ENCODE peak calls at places on chromosomes 16 and 17, in five cellular contexts. U is AG04450, Y is mammary epithelial cell, D is uterus, B is thoracic aorta. L is an unnamed sample.

GRCh38 chr16:85613609-85614337 is 651 bp downstream of the GSE1 start:
- DNase-seq in U (no peak), Y (no peak), D (peak; percentile 58), B (no peak), L (no peak)

GRCh38 chr16:8959921-8960787 is 3.6 kb downstream of the USP7 start:
- DNase-seq in U (no peak), Y (no peak), D (no peak), B (no peak), L (no peak)

GRCh38 chr16:22855231-22855630 is 41.3 kb downstream of the HS3ST2 start:
- DNase-seq in U (no peak), Y (no peak), D (no peak), B (no peak), L (no peak)

GRCh38 chr17:59038734-59039133 is 67.9 kb downstream of the TRIM37 start:
- DNase-seq in U (peak; percentile 34), Y (no peak), D (no peak), B (no peak), L (no peak)

GRCh38 chr16:56202036-56202435 is 10.7 kb downstream of the GNAO1 start:
- DNase-seq in U (no peak), Y (peak; percentile 21), D (no peak), B (no peak), L (peak; percentile 48)

GRCh38 chr17:7650509-7651096 is at the start of gene ATP1B2:
- DNase-seq in U (no peak), Y (peak; percentile 20), D (peak; percentile 72), B (no peak), L (no peak)

GRCh38 chr17:63430223-63430622 is 15.9 kb downstream of the CYB561 start:
- DNase-seq in U (no peak), Y (no peak), D (no peak), B (no peak), L (no peak)

GRCh38 chr16:12994402-12994801 is 93.0 kb downstream of the SHISA9 start:
- DNase-seq in U (no peak), Y (no peak), D (no peak), B (no peak), L (no peak)

GRCh38 chr17:33436321-33436720 is 143.2 kb upstream of the ASIC2 start:
- DNase-seq in U (no peak), Y (peak; percentile 37), D (no peak), B (no peak), L (no peak)

GRCh38 chr17:7576432-7576937 is 3.0 kb upstream of the CD68 start:
- DNase-seq in U (no peak), Y (no peak), D (no peak), B (no peak), L (no peak)

GRCh38 chr17:56737741-56738161 is 96.0 kb downstream of the C17orf67 start:
- DNase-seq in U (peak; percentile 58), Y (peak; percentile 47), D (no peak), B (no peak), L (no peak)

GRCh38 chr16:559411-560207 is 585 bp upstream of the PRR35 start:
- DNase-seq in U (no peak), Y (no peak), D (no peak), B (no peak), L (no peak)

GRCh38 chr16:83995756-83996155 is 27.7 kb downstream of the NECAB2 start:
- DNase-seq in U (no peak), Y (peak; percentile 17), D (no peak), B (no peak), L (no peak)

GRCh38 chr17:38706625-38707298 is 1.7 kb downstream of the MLLT6 start:
- DNase-seq in U (no peak), Y (peak; percentile 16), D (no peak), B (no peak), L (no peak)

GRCh38 chr16:11394593-11394960 is 49.3 kb downstream of the RMI2 start:
- DNase-seq in U (no peak), Y (no peak), D (no peak), B (no peak), L (no peak)

GRCh38 chr17:55726440-55726839 is 3.8 kb upstream of the TMEM100 start:
- DNase-seq in U (peak; percentile 80), Y (peak; percentile 68), D (peak; percentile 40), B (peak; percentile 28), L (peak; percentile 49)

GRCh38 chr17:66855204-66855603 is 20.3 kb downstream of the CACNG5 start:
- DNase-seq in U (no peak), Y (no peak), D (no peak), B (no peak), L (no peak)

GRCh38 chr17:17205368-17206148 is 575 bp downstream of the PLD6 start:
- DNase-seq in U (no peak), Y (peak; percentile 38), D (peak; percentile 61), B (no peak), L (no peak)

GRCh38 chr17:60602385-60602742 is 2.4 kb downstream of the PPM1D start:
- DNase-seq in U (no peak), Y (no peak), D (no peak), B (no peak), L (no peak)

GRCh38 chr17:44081681-44082080 is 11.1 kb downstream of the G6PC3 start:
- DNase-seq in U (no peak), Y (no peak), D (no peak), B (no peak), L (no peak)

GRCh38 chr17:39213852-39214251 is 11.9 kb downstream of the STAC2 start:
- DNase-seq in U (no peak), Y (peak; percentile 58), D (no peak), B (no peak), L (no peak)

GRCh38 chr17:31068291-31068690 is 26.5 kb upstream of the NF1 start:
- DNase-seq in U (no peak), Y (peak; percentile 45), D (no peak), B (no peak), L (no peak)

GRCh38 chr16:67115649-67116048 is 5.9 kb downstream of the PHAF1 start:
- DNase-seq in U (peak; percentile 61), Y (peak; percentile 93), D (no peak), B (no peak), L (no peak)

GRCh38 chr16:89431616-89432015 is 58.7 kb downstream of the ANKRD11 start:
- DNase-seq in U (no peak), Y (no peak), D (no peak), B (no peak), L (no peak)

GRCh38 chr17:40550608-40551007 is 14.7 kb downstream of the CCR7 start:
- DNase-seq in U (no peak), Y (no peak), D (peak; percentile 79), B (no peak), L (no peak)

GRCh38 chr17:34997355-34997862 is 17.1 kb downstream of the LIG3 start:
- DNase-seq in U (peak; percentile 72), Y (no peak), D (peak; percentile 71), B (no peak), L (peak; percentile 91)

GRCh38 chr17:74287203-74287602 is 13.2 kb downstream of the DNAI2 start:
- DNase-seq in U (no peak), Y (no peak), D (no peak), B (no peak), L (no peak)

GRCh38 chr16:5621826-5622225 is 524.2 kb upstream of the EEF2KMT start:
- DNase-seq in U (no peak), Y (no peak), D (no peak), B (no peak), L (no peak)

GRCh38 chr16:11692171-11692570 is 23.9 kb downstream of the SNN start:
- DNase-seq in U (no peak), Y (no peak), D (no peak), B (no peak), L (no peak)

GRCh38 chr16:89122322-89122831 is 28.7 kb downstream of the ACSF3 start:
- DNase-seq in U (no peak), Y (no peak), D (no peak), B (no peak), L (no peak)

GRCh38 chr16:68079616-68080344 is 5.4 kb upstream of the NFATC3 start:
- DNase-seq in U (no peak), Y (no peak), D (peak; percentile 71), B (no peak), L (no peak)

GRCh38 chr16:25367773-25368172 is 110.1 kb upstream of the ZKSCAN2 start:
- DNase-seq in U (no peak), Y (no peak), D (no peak), B (no peak), L (no peak)

GRCh38 chr16:25371342-25371741 is 113.7 kb upstream of the ZKSCAN2 start:
- DNase-seq in U (no peak), Y (no peak), D (no peak), B (no peak), L (no peak)

DNA sequence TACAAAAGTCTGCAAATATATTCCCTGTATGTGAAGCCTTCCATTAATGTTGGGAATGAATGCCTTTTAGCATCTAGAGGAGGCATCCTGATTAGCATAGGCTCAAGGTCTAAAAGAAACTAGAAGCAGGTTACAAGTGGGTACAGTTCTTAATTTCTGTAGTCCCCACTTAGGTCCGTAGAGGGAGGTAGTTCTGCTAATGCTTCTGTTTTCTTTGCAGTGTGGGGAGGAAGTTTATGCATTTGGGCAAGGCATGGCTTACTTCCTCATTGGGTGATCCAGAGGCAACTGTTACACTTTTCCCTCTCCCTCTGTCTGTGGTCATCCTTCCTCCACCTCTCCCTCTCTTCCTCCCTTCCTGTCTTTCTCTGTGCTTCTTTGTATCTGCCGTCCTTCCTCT is 108.4 kb upstream of the ZKSCAN2 start:
- DNase-seq in U (no peak), Y (no peak), D (no peak), B (no peak), L (no peak)
- TF ChIP-seq CTCF in U (no peak), Y (no peak), D (no peak), B (no peak), L (no peak)

DNA sequence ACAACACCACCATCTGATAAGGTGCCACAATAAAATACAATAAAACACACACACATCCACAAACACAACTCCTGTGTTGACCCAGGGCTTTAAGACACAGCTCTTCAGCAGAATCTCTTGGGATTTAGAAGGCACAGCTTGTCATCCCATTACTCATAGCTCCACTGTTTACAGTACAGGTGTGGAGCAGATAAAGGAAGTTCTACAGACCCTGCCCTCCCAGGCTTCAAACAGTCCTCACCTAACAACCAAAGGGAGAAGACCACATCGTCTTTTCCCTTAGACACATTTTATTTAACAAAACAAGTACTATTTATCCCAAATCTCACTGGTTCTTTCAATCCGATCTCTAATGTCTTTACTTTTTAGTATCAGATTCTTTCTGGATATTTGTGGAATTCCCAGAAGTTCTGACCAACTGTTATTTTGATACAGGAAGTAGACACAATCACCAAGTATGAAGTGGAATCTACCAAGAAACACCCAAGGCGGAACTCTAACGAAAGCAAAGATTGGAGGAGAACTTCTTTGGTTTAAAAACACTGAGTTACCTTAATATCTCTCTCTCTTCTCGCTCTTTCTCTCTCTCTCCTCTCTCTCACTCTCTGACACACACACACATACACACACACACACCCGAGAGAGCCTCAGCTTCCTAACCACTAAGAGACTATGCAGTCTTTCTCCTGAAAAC is 46.1 kb downstream of the CYTH1 start:
- DNase-seq in U (no peak), Y (peak; percentile 79), D (no peak), B (no peak), L (peak; percentile 89)
- H3K4me3 ChIP-seq in U (no peak overlapping the region), Y (peak overlapping the region; percentile 56), D (peak overlapping the region; percentile 36), B (peak overlapping the region; percentile 68), L (peak overlapping the region; percentile 75)

DNA sequence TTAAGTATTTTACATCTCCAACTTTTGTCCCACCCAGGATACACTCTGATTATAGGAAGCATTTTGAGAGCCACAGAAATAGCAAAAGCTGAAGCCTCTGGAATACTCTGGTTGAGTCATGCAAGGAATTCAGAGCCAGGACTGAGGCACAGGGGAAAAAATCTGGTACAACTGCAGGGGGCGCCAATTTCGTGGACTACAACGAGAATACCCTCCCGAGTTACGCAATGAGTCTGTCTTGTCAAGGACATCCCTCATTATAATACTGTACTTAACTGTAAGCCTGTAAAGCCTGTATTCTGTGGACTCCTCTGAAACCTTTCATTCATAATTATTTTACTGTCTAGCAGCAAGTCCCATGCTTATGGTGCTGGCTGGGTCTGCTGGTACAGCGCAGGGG is 7.8 kb downstream of the HOXB1 start:
- DNase-seq in U (no peak), Y (no peak), D (no peak), B (no peak), L (no peak)
- TF ChIP-seq CTCF in U (peak; percentile 55), Y (peak; percentile 13), D (no peak), B (no peak), L (peak; percentile 8)

GRCh38 chr17:36001109-36001735 is at the start of gene CCL15:
- DNase-seq in U (no peak), Y (no peak), D (no peak), B (no peak), L (no peak)
- H3K4me3 ChIP-seq in U (no peak within 1 kb of the TSS), Y (no peak within 1 kb of the TSS), D (no peak within 1 kb of the TSS), B (no peak within 1 kb of the TSS), L (no peak within 1 kb of the TSS)